ENCODE peak calls at places on chromosomes 16 and 17, in five cellular contexts. X, K, I, B and Y are unnamed samples.
A peak's percentile ranks its signal among the peaks of the same experiment; 100 is the strongest.

GRCh38 chr16:55899857-55900256 is 24.7 kb upstream of the CES5A start:
- DNase-seq in X (no peak), K (no peak), I (no peak), B (no peak), Y (no peak)

GRCh38 chr16:2529961-2530628 is 1.1 kb downstream of the CEMP1 start:
- DNase-seq in X (no peak), K (no peak), I (no peak), B (no peak), Y (no peak)

GRCh38 chr16:85649411-85649977 is 36.4 kb downstream of the GSE1 start:
- DNase-seq in X (no peak), K (no peak), I (no peak), B (no peak), Y (no peak)

GRCh38 chr16:2333772-2334379 is 6.7 kb downstream of the ABCA3 start:
- DNase-seq in X (no peak), K (no peak), I (no peak), B (no peak), Y (no peak)

GRCh38 chr16:85027349-85027967 is at the start of gene KIAA0513:
- DNase-seq in X (peak; percentile 96), K (peak; percentile 10), I (peak; percentile 96), B (peak; percentile 93), Y (peak; percentile 97)

GRCh38 chr17:79833744-79834574 is 5.3 kb downstream of the CBX4 start:
- DNase-seq in X (no peak), K (no peak), I (no peak), B (no peak), Y (no peak)

GRCh38 chr16:68490829-68491575 is 42.7 kb upstream of the SMPD3 start:
- DNase-seq in X (no peak), K (peak; percentile 14), I (no peak), B (peak; percentile 9), Y (no peak)

GRCh38 chr17:63446981-63447687 is 1.0 kb upstream of the CYB561 start:
- DNase-seq in X (peak; percentile 42), K (peak; percentile 55), I (no peak), B (peak; percentile 81), Y (no peak)

GRCh38 chr17:67025216-67025792 is 19.1 kb upstream of the CACNG1 start:
- DNase-seq in X (no peak), K (no peak), I (no peak), B (no peak), Y (no peak)

GRCh38 chr16:77805403-77805802 is 17.0 kb downstream of the VAT1L start:
- DNase-seq in X (no peak), K (no peak), I (no peak), B (no peak), Y (no peak)

GRCh38 chr17:45355087-45355486 is 38.3 kb upstream of the MAP3K14 start:
- DNase-seq in X (no peak), K (no peak), I (no peak), B (no peak), Y (no peak)

GRCh38 chr17:40596261-40596919 is 31.1 kb upstream of the CCR7 start:
- DNase-seq in X (no peak), K (peak; percentile 38), I (no peak), B (peak; percentile 9), Y (no peak)

GRCh38 chr16:59249049-59249448 is 514.9 kb upstream of the GOT2 start:
- DNase-seq in X (no peak), K (no peak), I (no peak), B (no peak), Y (no peak)

GRCh38 chr17:80029235-80029974 is 6.3 kb downstream of the TBC1D16 start:
- DNase-seq in X (no peak), K (peak; percentile 13), I (no peak), B (peak; percentile 84), Y (peak; percentile 39)

GRCh38 chr17:79029327-79030009 is 5.5 kb downstream of the C1QTNF1 start:
- DNase-seq in X (no peak), K (no peak), I (no peak), B (no peak), Y (no peak)

GRCh38 chr17:49992933-49993422 is 2.0 kb downstream of the DLX3 start:
- DNase-seq in X (no peak), K (no peak), I (no peak), B (no peak), Y (no peak)

GRCh38 chr16:75627856-75628255 is 4.8 kb upstream of the ADAT1 start:
- DNase-seq in X (no peak), K (no peak), I (no peak), B (peak; percentile 78), Y (no peak)

GRCh38 chr16:3262517-3262916 is 6.1 kb upstream of the MEFV start:
- DNase-seq in X (no peak), K (no peak), I (no peak), B (no peak), Y (no peak)

GRCh38 chr17:6239237-6239798 is 169.1 kb downstream of the WSCD1 start:
- DNase-seq in X (no peak), K (no peak), I (no peak), B (no peak), Y (no peak)

GRCh38 chr17:64103751-64104364 is 26.1 kb downstream of the ERN1 start:
- DNase-seq in X (no peak), K (no peak), I (no peak), B (peak; percentile 70), Y (no peak)

GRCh38 chr17:44829558-44830358 is at the start of gene GJC1:
- DNase-seq in X (peak; percentile 21), K (no peak), I (no peak), B (no peak), Y (no peak)

GRCh38 chr16:17369441-17369951 is 101.3 kb downstream of the XYLT1 start:
- DNase-seq in X (peak; percentile 49), K (no peak), I (peak; percentile 38), B (no peak), Y (peak; percentile 66)

GRCh38 chr16:17299790-17300189 is 171.0 kb downstream of the XYLT1 start:
- DNase-seq in X (no peak), K (no peak), I (no peak), B (no peak), Y (no peak)

GRCh38 chr16:53043986-53044571 is 8.6 kb downstream of the CHD9NB start:
- DNase-seq in X (no peak), K (no peak), I (no peak), B (no peak), Y (no peak)

GRCh38 chr17:6398955-6399354 is 36.0 kb downstream of the AIPL1 start:
- DNase-seq in X (no peak), K (no peak), I (no peak), B (no peak), Y (no peak)

GRCh38 chr17:1994707-1995106 is 30.4 kb downstream of the RTN4RL1 start:
- DNase-seq in X (no peak), K (no peak), I (no peak), B (no peak), Y (no peak)

GRCh38 chr16:3578121-3578520 is 918 bp upstream of the NLRC3 start:
- DNase-seq in X (peak; percentile 44), K (no peak), I (no peak), B (no peak), Y (no peak)

GRCh38 chr16:22763655-22764054 is 50.3 kb upstream of the HS3ST2 start:
- DNase-seq in X (no peak), K (no peak), I (no peak), B (no peak), Y (no peak)

GRCh38 chr17:49992191-49992932 is 2.7 kb downstream of the DLX3 start:
- DNase-seq in X (no peak), K (no peak), I (no peak), B (no peak), Y (no peak)

GRCh38 chr16:19071811-19072777 is 4.7 kb downstream of the COQ7 start:
- DNase-seq in X (peak; percentile 32), K (no peak), I (peak; percentile 30), B (peak; percentile 69), Y (peak; percentile 45)

GRCh38 chr16:88835383-88835782 is 21.4 kb downstream of the GALNS start:
- DNase-seq in X (no peak), K (no peak), I (no peak), B (no peak), Y (no peak)

GRCh38 chr17:77363821-77364361 is 223.1 kb downstream of the SEC14L1 start:
- DNase-seq in X (peak; percentile 40), K (no peak), I (no peak), B (peak; percentile 57), Y (no peak)

GRCh38 chr17:28846231-28846630 is 3.6 kb upstream of the FAM222B start:
- DNase-seq in X (peak; percentile 12), K (no peak), I (no peak), B (no peak), Y (no peak)

GRCh38 chr16:4746991-4747574 is 12.7 kb downstream of the DNAAF8 start:
- DNase-seq in X (no peak), K (no peak), I (peak; percentile 24), B (peak; percentile 15), Y (peak; percentile 55)

GRCh38 chr17:4739122-4740024 is at the start of the genes CXCL16 and ZMYND15:
- DNase-seq in X (peak; percentile 53), K (no peak), I (no peak), B (peak; percentile 20), Y (peak; percentile 65)